ENCODE peak calls at places on chromosomes 7 and 10, in eight cellular contexts. One of them, this sample, is unnamed.
A peak's percentile ranks its signal among the peaks of the same experiment; 100 is the strongest.

GRCh38 chr7:130008941-130009847 is 42.0 kb downstream of the ZC3HC1 start:
- DNase-seq in body of pancreas: peak; percentile 98
- DNase-seq in lower lobe of right lung: peak; percentile 62
- DNase-seq in tibial nerve: no peak
- DNase-seq in dorsolateral prefrontal cortex: no peak
- DNase-seq in GM23338: no peak
- DNase-seq in IMR-90: peak; percentile 62
- DNase-seq in CD8-positive, alpha-beta T cell: no peak
- DNase-seq in this sample: peak; percentile 93

GRCh38 chr7:14419554-14419953 is 430.1 kb upstream of the ETV1 start:
- DNase-seq in body of pancreas: no peak
- DNase-seq in lower lobe of right lung: no peak
- DNase-seq in tibial nerve: no peak
- DNase-seq in dorsolateral prefrontal cortex: no peak
- DNase-seq in GM23338: no peak
- DNase-seq in IMR-90: no peak
- DNase-seq in CD8-positive, alpha-beta T cell: no peak
- DNase-seq in this sample: no peak

GRCh38 chr10:71427246-71427645 is 30.5 kb downstream of the CDH23 start:
- DNase-seq in body of pancreas: no peak
- DNase-seq in lower lobe of right lung: no peak
- DNase-seq in tibial nerve: no peak
- DNase-seq in dorsolateral prefrontal cortex: no peak
- DNase-seq in GM23338: no peak
- DNase-seq in IMR-90: no peak
- DNase-seq in CD8-positive, alpha-beta T cell: no peak
- DNase-seq in this sample: no peak

GRCh38 chr10:91941426-91941825 is 17.9 kb downstream of the BTAF1 start:
- DNase-seq in body of pancreas: no peak
- DNase-seq in lower lobe of right lung: no peak
- DNase-seq in tibial nerve: no peak
- DNase-seq in dorsolateral prefrontal cortex: no peak
- DNase-seq in GM23338: no peak
- DNase-seq in IMR-90: no peak
- DNase-seq in CD8-positive, alpha-beta T cell: no peak
- DNase-seq in this sample: no peak

GRCh38 chr10:126439947-126440346 is 51.7 kb upstream of the ADAM12 start:
- DNase-seq in body of pancreas: no peak
- DNase-seq in lower lobe of right lung: no peak
- DNase-seq in tibial nerve: no peak
- DNase-seq in dorsolateral prefrontal cortex: no peak
- DNase-seq in GM23338: no peak
- DNase-seq in IMR-90: no peak
- DNase-seq in CD8-positive, alpha-beta T cell: no peak
- DNase-seq in this sample: no peak

GRCh38 chr10:48777056-48777455 is 92.4 kb downstream of the WDFY4 start:
- DNase-seq in body of pancreas: no peak
- DNase-seq in lower lobe of right lung: no peak
- DNase-seq in tibial nerve: no peak
- DNase-seq in dorsolateral prefrontal cortex: no peak
- DNase-seq in GM23338: no peak
- DNase-seq in IMR-90: no peak
- DNase-seq in CD8-positive, alpha-beta T cell: no peak
- DNase-seq in this sample: no peak

GRCh38 chr10:132588301-132589013 is 50.9 kb downstream of the INPP5A start:
- DNase-seq in body of pancreas: no peak
- DNase-seq in lower lobe of right lung: peak; percentile 76
- DNase-seq in tibial nerve: no peak
- DNase-seq in dorsolateral prefrontal cortex: no peak
- DNase-seq in GM23338: no peak
- DNase-seq in IMR-90: no peak
- DNase-seq in CD8-positive, alpha-beta T cell: no peak
- DNase-seq in this sample: no peak

GRCh38 chr10:47040041-47040491 is 128.8 kb downstream of the PTPN20 start:
- DNase-seq in body of pancreas: peak; percentile 3
- DNase-seq in lower lobe of right lung: no peak
- DNase-seq in tibial nerve: no peak
- DNase-seq in dorsolateral prefrontal cortex: peak; percentile 36
- DNase-seq in GM23338: no peak
- DNase-seq in IMR-90: no peak
- DNase-seq in CD8-positive, alpha-beta T cell: no peak
- DNase-seq in this sample: no peak

GRCh38 chr10:70497120-70497545 is 18.6 kb downstream of the PALD1 start:
- DNase-seq in body of pancreas: no peak
- DNase-seq in lower lobe of right lung: no peak
- DNase-seq in tibial nerve: no peak
- DNase-seq in dorsolateral prefrontal cortex: no peak
- DNase-seq in GM23338: no peak
- DNase-seq in IMR-90: no peak
- DNase-seq in CD8-positive, alpha-beta T cell: no peak
- DNase-seq in this sample: no peak

GRCh38 chr7:17989546-17989945 is 38.1 kb downstream of the PRPS1L1 start:
- DNase-seq in body of pancreas: no peak
- DNase-seq in lower lobe of right lung: no peak
- DNase-seq in tibial nerve: no peak
- DNase-seq in dorsolateral prefrontal cortex: no peak
- DNase-seq in GM23338: no peak
- DNase-seq in IMR-90: peak; percentile 31
- DNase-seq in CD8-positive, alpha-beta T cell: no peak
- DNase-seq in this sample: peak; percentile 29

GRCh38 chr10:10222288-10222945 is 795.3 kb upstream of the CELF2 start:
- DNase-seq in body of pancreas: no peak
- DNase-seq in lower lobe of right lung: no peak
- DNase-seq in tibial nerve: no peak
- DNase-seq in dorsolateral prefrontal cortex: no peak
- DNase-seq in GM23338: no peak
- DNase-seq in IMR-90: peak; percentile 40
- DNase-seq in CD8-positive, alpha-beta T cell: no peak
- DNase-seq in this sample: no peak

GRCh38 chr10:84424731-84425165 is 96.4 kb downstream of the CCSER2 start:
- DNase-seq in body of pancreas: peak; percentile 83
- DNase-seq in lower lobe of right lung: peak; percentile 80
- DNase-seq in tibial nerve: peak; percentile 75
- DNase-seq in dorsolateral prefrontal cortex: peak; percentile 77
- DNase-seq in GM23338: peak; percentile 43
- DNase-seq in IMR-90: peak; percentile 98
- DNase-seq in CD8-positive, alpha-beta T cell: no peak
- DNase-seq in this sample: peak; percentile 94

GRCh38 chr10:77195101-77195500 is 442.5 kb downstream of the KCNMA1 start:
- DNase-seq in body of pancreas: no peak
- DNase-seq in lower lobe of right lung: no peak
- DNase-seq in tibial nerve: no peak
- DNase-seq in dorsolateral prefrontal cortex: no peak
- DNase-seq in GM23338: no peak
- DNase-seq in IMR-90: peak; percentile 90
- DNase-seq in CD8-positive, alpha-beta T cell: no peak
- DNase-seq in this sample: peak; percentile 79

GRCh38 chr10:36303896-36304295 is 661.8 kb upstream of the FZD8 start:
- DNase-seq in body of pancreas: no peak
- DNase-seq in lower lobe of right lung: no peak
- DNase-seq in tibial nerve: no peak
- DNase-seq in dorsolateral prefrontal cortex: no peak
- DNase-seq in GM23338: no peak
- DNase-seq in IMR-90: no peak
- DNase-seq in CD8-positive, alpha-beta T cell: no peak
- DNase-seq in this sample: peak; percentile 90

GRCh38 chr10:115882021-115882420 is 391.0 kb downstream of the GFRA1 start:
- DNase-seq in body of pancreas: no peak
- DNase-seq in lower lobe of right lung: no peak
- DNase-seq in tibial nerve: no peak
- DNase-seq in dorsolateral prefrontal cortex: no peak
- DNase-seq in GM23338: peak; percentile 16
- DNase-seq in IMR-90: no peak
- DNase-seq in CD8-positive, alpha-beta T cell: no peak
- DNase-seq in this sample: no peak

GRCh38 chr7:36735172-36735571 is 10.9 kb upstream of the AOAH start:
- DNase-seq in body of pancreas: no peak
- DNase-seq in lower lobe of right lung: no peak
- DNase-seq in tibial nerve: no peak
- DNase-seq in dorsolateral prefrontal cortex: no peak
- DNase-seq in GM23338: no peak
- DNase-seq in IMR-90: no peak
- DNase-seq in CD8-positive, alpha-beta T cell: no peak
- DNase-seq in this sample: no peak

GRCh38 chr10:132429281-132430230 is 32.6 kb downstream of the PWWP2B start:
- DNase-seq in body of pancreas: peak; percentile 53
- DNase-seq in lower lobe of right lung: no peak
- DNase-seq in tibial nerve: no peak
- DNase-seq in dorsolateral prefrontal cortex: no peak
- DNase-seq in GM23338: no peak
- DNase-seq in IMR-90: no peak
- DNase-seq in CD8-positive, alpha-beta T cell: no peak
- DNase-seq in this sample: no peak

GRCh38 chr7:158782638-158783490 is 46.4 kb downstream of the ESYT2 start:
- DNase-seq in body of pancreas: peak; percentile 17
- DNase-seq in lower lobe of right lung: peak; percentile 54
- DNase-seq in tibial nerve: peak; percentile 40
- DNase-seq in dorsolateral prefrontal cortex: no peak
- DNase-seq in GM23338: peak; percentile 51
- DNase-seq in IMR-90: peak; percentile 12
- DNase-seq in CD8-positive, alpha-beta T cell: no peak
- DNase-seq in this sample: peak; percentile 18
- TF ChIP-seq CTCF in body of pancreas: no peak
- TF ChIP-seq CTCF in lower lobe of right lung: peak; percentile 44
- TF ChIP-seq CTCF in tibial nerve: peak; percentile 27
- TF ChIP-seq CTCF in dorsolateral prefrontal cortex: no peak
- TF ChIP-seq CTCF in GM23338: peak; percentile 22
- TF ChIP-seq CTCF in IMR-90: peak; percentile 33
- TF ChIP-seq CTCF in CD8-positive, alpha-beta T cell: no peak
- TF ChIP-seq CTCF in this sample: peak; percentile 59

GRCh38 chr7:29561271-29561670 is 2.4 kb upstream of the PRR15 start:
- DNase-seq in body of pancreas: no peak
- DNase-seq in lower lobe of right lung: no peak
- DNase-seq in tibial nerve: no peak
- DNase-seq in dorsolateral prefrontal cortex: no peak
- DNase-seq in GM23338: no peak
- DNase-seq in IMR-90: no peak
- DNase-seq in CD8-positive, alpha-beta T cell: no peak
- DNase-seq in this sample: no peak
- H3K27me3 ChIP-seq in body of pancreas: no peaks in the 10 kb centered on the region
- H3K27me3 ChIP-seq in lower lobe of right lung: peaks cover 63% of the 10 kb centered on the region
- H3K27me3 ChIP-seq in tibial nerve: no peaks in the 10 kb centered on the region
- H3K27me3 ChIP-seq in dorsolateral prefrontal cortex: no peaks in the 10 kb centered on the region
- H3K27me3 ChIP-seq in GM23338: peaks cover 28% of the 10 kb centered on the region
- H3K27me3 ChIP-seq in IMR-90: peaks cover 39% of the 10 kb centered on the region
- H3K27me3 ChIP-seq in CD8-positive, alpha-beta T cell: peaks cover 18% of the 10 kb centered on the region
- H3K27me3 ChIP-seq in this sample: no peaks in the 10 kb centered on the region

GRCh38 chr7:50588937-50589336 is 23.7 kb upstream of the DDC start:
- DNase-seq in body of pancreas: no peak
- DNase-seq in lower lobe of right lung: no peak
- DNase-seq in tibial nerve: no peak
- DNase-seq in dorsolateral prefrontal cortex: no peak
- DNase-seq in GM23338: peak; percentile 75
- DNase-seq in IMR-90: no peak
- DNase-seq in CD8-positive, alpha-beta T cell: no peak
- DNase-seq in this sample: no peak

GRCh38 chr7:50584793-50585399 is 19.7 kb upstream of the DDC start:
- DNase-seq in body of pancreas: peak; percentile 87
- DNase-seq in lower lobe of right lung: no peak
- DNase-seq in tibial nerve: no peak
- DNase-seq in dorsolateral prefrontal cortex: no peak
- DNase-seq in GM23338: no peak
- DNase-seq in IMR-90: no peak
- DNase-seq in CD8-positive, alpha-beta T cell: no peak
- DNase-seq in this sample: peak; percentile 92

GRCh38 chr7:50589362-50589761 is 24.2 kb upstream of the DDC start:
- DNase-seq in body of pancreas: no peak
- DNase-seq in lower lobe of right lung: no peak
- DNase-seq in tibial nerve: no peak
- DNase-seq in dorsolateral prefrontal cortex: no peak
- DNase-seq in GM23338: no peak
- DNase-seq in IMR-90: no peak
- DNase-seq in CD8-positive, alpha-beta T cell: no peak
- DNase-seq in this sample: no peak

GRCh38 chr7:50590535-50590934 is 25.3 kb upstream of the DDC start:
- DNase-seq in body of pancreas: no peak
- DNase-seq in lower lobe of right lung: no peak
- DNase-seq in tibial nerve: no peak
- DNase-seq in dorsolateral prefrontal cortex: no peak
- DNase-seq in GM23338: peak; percentile 12
- DNase-seq in IMR-90: no peak
- DNase-seq in CD8-positive, alpha-beta T cell: no peak
- DNase-seq in this sample: no peak

DNA sequence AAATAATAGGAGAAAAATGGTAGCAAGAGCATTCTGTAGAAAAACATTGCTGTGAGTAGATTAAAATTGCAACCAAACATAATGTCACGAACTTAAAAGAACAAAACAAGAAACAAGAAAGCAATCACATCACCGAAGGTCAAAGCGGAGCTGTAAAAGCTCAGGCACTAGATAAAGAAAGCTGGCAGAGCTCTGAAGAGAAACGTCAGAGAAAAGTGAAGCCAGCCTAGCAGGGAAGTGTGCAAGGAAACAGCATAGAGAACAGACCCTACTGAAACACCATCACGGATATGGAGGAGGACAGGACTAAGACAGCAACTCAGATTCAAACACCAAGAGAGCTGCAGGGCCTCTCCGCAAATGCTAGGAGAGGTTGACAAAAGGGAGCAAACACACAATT is 22.5 kb upstream of the DDC start:
- DNase-seq in body of pancreas: no peak
- DNase-seq in lower lobe of right lung: no peak
- DNase-seq in tibial nerve: no peak
- DNase-seq in dorsolateral prefrontal cortex: no peak
- DNase-seq in GM23338: no peak
- DNase-seq in IMR-90: no peak
- DNase-seq in CD8-positive, alpha-beta T cell: no peak
- DNase-seq in this sample: no peak
- TF ChIP-seq CTCF in body of pancreas: no peak
- TF ChIP-seq CTCF in lower lobe of right lung: no peak
- TF ChIP-seq CTCF in tibial nerve: no peak
- TF ChIP-seq CTCF in dorsolateral prefrontal cortex: no peak
- TF ChIP-seq CTCF in GM23338: no peak
- TF ChIP-seq CTCF in IMR-90: no peak
- TF ChIP-seq CTCF in CD8-positive, alpha-beta T cell: no peak
- TF ChIP-seq CTCF in this sample: no peak

GRCh38 chr10:129955591-129956284 is 8.3 kb downstream of the EBF3 start:
- DNase-seq in body of pancreas: no peak
- DNase-seq in lower lobe of right lung: no peak
- DNase-seq in tibial nerve: no peak
- DNase-seq in dorsolateral prefrontal cortex: no peak
- DNase-seq in GM23338: no peak
- DNase-seq in IMR-90: no peak
- DNase-seq in CD8-positive, alpha-beta T cell: no peak
- DNase-seq in this sample: no peak

GRCh38 chr10:129953541-129954031 is 10.5 kb downstream of the EBF3 start:
- DNase-seq in body of pancreas: no peak
- DNase-seq in lower lobe of right lung: no peak
- DNase-seq in tibial nerve: no peak
- DNase-seq in dorsolateral prefrontal cortex: no peak
- DNase-seq in GM23338: no peak
- DNase-seq in IMR-90: no peak
- DNase-seq in CD8-positive, alpha-beta T cell: no peak
- DNase-seq in this sample: no peak

GRCh38 chr10:129952771-129953489 is 11.1 kb downstream of the EBF3 start:
- DNase-seq in body of pancreas: no peak
- DNase-seq in lower lobe of right lung: no peak
- DNase-seq in tibial nerve: no peak
- DNase-seq in dorsolateral prefrontal cortex: no peak
- DNase-seq in GM23338: no peak
- DNase-seq in IMR-90: peak; percentile 40
- DNase-seq in CD8-positive, alpha-beta T cell: no peak
- DNase-seq in this sample: no peak

GRCh38 chr10:129956285-129956649 is 7.8 kb downstream of the EBF3 start:
- DNase-seq in body of pancreas: no peak
- DNase-seq in lower lobe of right lung: no peak
- DNase-seq in tibial nerve: no peak
- DNase-seq in dorsolateral prefrontal cortex: no peak
- DNase-seq in GM23338: peak; percentile 27
- DNase-seq in IMR-90: no peak
- DNase-seq in CD8-positive, alpha-beta T cell: no peak
- DNase-seq in this sample: no peak

GRCh38 chr10:129954916-129955315 is 9.2 kb downstream of the EBF3 start:
- DNase-seq in body of pancreas: no peak
- DNase-seq in lower lobe of right lung: no peak
- DNase-seq in tibial nerve: no peak
- DNase-seq in dorsolateral prefrontal cortex: no peak
- DNase-seq in GM23338: no peak
- DNase-seq in IMR-90: no peak
- DNase-seq in CD8-positive, alpha-beta T cell: no peak
- DNase-seq in this sample: no peak
- H3K27me3 ChIP-seq in body of pancreas: peaks cover 40% of the 10 kb centered on the region
- H3K27me3 ChIP-seq in lower lobe of right lung: peaks cover 79% of the 10 kb centered on the region
- H3K27me3 ChIP-seq in tibial nerve: no peaks in the 10 kb centered on the region
- H3K27me3 ChIP-seq in dorsolateral prefrontal cortex: peaks cover 60% of the 10 kb centered on the region
- H3K27me3 ChIP-seq in GM23338: peaks cover 81% of the 10 kb centered on the region
- H3K27me3 ChIP-seq in IMR-90: peaks cover 18% of the 10 kb centered on the region
- H3K27me3 ChIP-seq in CD8-positive, alpha-beta T cell: peaks cover 26% of the 10 kb centered on the region
- H3K27me3 ChIP-seq in this sample: peaks cover 11% of the 10 kb centered on the region

This sample was measured in bronchial epithelial cell.